ENCODE peak calls at places on chromosomes 12 and 14, in eight cellular contexts. G is uterus, C is ovary, W is adrenal gland, T is neural progenitor cell, A is mammary epithelial cell, V is heart right ventricle, K is MM.1S. S is an unnamed sample.

GRCh38 chr14:94918896-94919295 is 149.0 kb upstream of the GSC start:
- DNase-seq in A (peak), W (no peak), K (no peak), C (no peak), V (no peak), T (no peak), G (no peak), S (no peak)

GRCh38 chr12:65525501-65526141 is 247.1 kb downstream of the MSRB3 start:
- DNase-seq in T (no peak), A (peak), V (no peak), W (no peak), G (no peak), K (no peak), C (no peak), S (no peak)

GRCh38 chr12:101828463-101829196 is 2.1 kb downstream of the GNPTAB start:
- DNase-seq in W (no peak), V (no peak), C (no peak), G (no peak), A (no peak), K (peak), T (no peak), S (no peak)

GRCh38 chr14:101705733-101706508 is 55.6 kb upstream of the PPP2R5C start:
- DNase-seq in W (peak), T (peak), C (no peak), K (peak), V (peak), G (peak), A (no peak), S (no peak)

GRCh38 chr14:89941830-89942377 is 12.6 kb downstream of the EFCAB11 start:
- DNase-seq in K (no peak), T (no peak), A (no peak), W (no peak), V (no peak), G (no peak), C (no peak), S (no peak)

GRCh38 chr14:96255501-96256366 is at the start of gene BDKRB1:
- DNase-seq in K (no peak), G (no peak), V (no peak), C (no peak), W (no peak), T (no peak), A (peak), S (no peak)

GRCh38 chr14:75499084-75499875 is 23.0 kb upstream of the BATF start:
- DNase-seq in C (no peak), T (no peak), K (no peak), W (no peak), A (no peak), G (no peak), V (no peak), S (no peak)

GRCh38 chr12:101925352-101925751 is 48.0 kb downstream of the DRAM1 start:
- DNase-seq in C (peak), T (no peak), V (no peak), G (peak), A (peak), K (no peak), W (peak), S (peak)

GRCh38 chr12:68271346-68271745 is 17.9 kb upstream of the IL22 start:
- DNase-seq in V (no peak), T (no peak), C (no peak), A (no peak), K (no peak), W (no peak), G (no peak), S (no peak)

GRCh38 chr12:89960607-89961394 is 252.2 kb upstream of the ATP2B1 start:
- DNase-seq in C (no peak), A (peak), V (no peak), K (no peak), G (no peak), W (no peak), T (no peak), S (no peak)

GRCh38 chr12:112130461-112130998 is 5.2 kb downstream of the TRAFD1 start:
- DNase-seq in W (no peak), K (peak), G (no peak), A (no peak), T (no peak), C (no peak), V (no peak), S (no peak)

GRCh38 chr14:73240816-73241480 is 3.6 kb downstream of the PAPLN start:
- DNase-seq in K (no peak), W (no peak), C (no peak), A (no peak), T (no peak), V (no peak), G (no peak), S (no peak)

GRCh38 chr14:49975799-49976198 is 82.9 kb downstream of the ARF6 start:
- DNase-seq in A (no peak), T (no peak), G (no peak), K (no peak), W (peak), V (no peak), C (no peak), S (no peak)

GRCh38 chr12:117861691-117862090 is 107.1 kb downstream of the KSR2 start:
- DNase-seq in K (no peak), W (no peak), C (no peak), A (no peak), T (no peak), G (no peak), V (no peak), S (no peak)

GRCh38 chr14:58077621-58078020 is 74.4 kb downstream of the ARMH4 start:
- DNase-seq in K (no peak), C (no peak), T (no peak), V (no peak), A (no peak), G (no peak), W (no peak), S (no peak)

DNA sequence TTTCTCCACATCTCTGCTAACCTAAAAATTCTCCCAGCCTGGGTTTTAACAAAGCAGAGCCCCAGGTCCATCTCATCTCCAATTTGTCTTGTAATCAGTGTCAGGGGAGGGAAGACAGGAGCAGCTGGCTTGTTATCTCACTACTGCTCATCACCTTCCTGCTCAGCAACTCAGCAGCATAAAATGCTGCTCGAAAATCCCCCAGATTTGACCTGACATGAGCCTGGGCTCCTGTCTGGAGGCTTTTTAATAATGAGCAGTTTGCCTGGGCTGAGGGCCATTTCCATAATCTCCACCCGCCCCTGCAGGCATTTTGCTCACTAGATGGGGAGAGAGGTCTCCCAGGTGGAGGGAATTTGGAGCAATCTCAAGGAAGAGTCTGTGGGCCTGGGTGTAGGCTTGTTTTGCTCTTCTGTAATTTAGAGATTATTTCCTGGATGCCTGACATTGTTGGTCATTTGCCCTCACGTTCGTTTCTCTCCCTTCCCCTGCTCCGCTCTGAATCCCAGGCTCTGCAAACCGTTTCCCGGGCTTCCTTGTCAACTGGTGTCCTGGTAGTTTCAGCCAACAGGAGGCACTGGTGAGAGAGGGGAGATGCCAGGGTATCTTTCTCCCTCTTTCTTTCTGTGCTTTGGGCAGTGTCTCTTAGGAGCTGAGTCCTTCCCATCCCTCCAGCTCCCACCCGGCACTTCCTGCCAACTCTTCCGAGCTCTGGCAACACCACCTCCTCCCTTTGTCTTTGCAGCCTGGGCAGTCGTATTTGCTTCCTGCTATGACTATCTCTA is 299.2 kb downstream of the GLT1D1 start:
- DNase-seq in G (no peak), T (peak), V (no peak), A (no peak), W (no peak), C (no peak), K (no peak), S (no peak)
- TF ChIP-seq CTCF in G (no peak), T (peak), V (no peak), A (no peak), W (no peak), C (no peak), K (no peak), S (no peak)

DNA sequence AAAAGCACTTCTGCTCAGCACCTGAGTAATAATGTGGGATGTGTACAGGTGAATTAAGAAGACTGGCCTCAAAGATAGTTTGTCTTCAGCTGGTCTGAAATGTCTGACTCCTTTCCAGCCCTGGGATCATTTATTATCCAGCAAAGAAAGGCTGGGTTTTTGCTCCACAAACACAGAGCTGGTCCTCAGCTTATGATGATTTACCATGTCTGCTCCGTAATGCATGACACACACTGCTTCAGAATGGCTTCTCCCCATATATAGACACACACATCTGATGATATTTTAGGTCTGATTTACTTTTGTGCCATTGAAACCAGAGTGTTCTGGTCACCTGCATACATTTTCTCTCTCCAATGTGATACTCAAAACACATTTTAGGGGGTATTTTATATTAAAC is 225.0 kb downstream of the SLC25A21 start:
- DNase-seq in K (no peak), W (no peak), T (no peak), A (no peak), G (no peak), V (no peak), C (no peak), S (no peak)
- H3K27ac ChIP-seq in K (no peak), W (no peak), T (no peak), A (no peak), G (no peak), V (no peak), C (no peak), S (no peak)

DNA sequence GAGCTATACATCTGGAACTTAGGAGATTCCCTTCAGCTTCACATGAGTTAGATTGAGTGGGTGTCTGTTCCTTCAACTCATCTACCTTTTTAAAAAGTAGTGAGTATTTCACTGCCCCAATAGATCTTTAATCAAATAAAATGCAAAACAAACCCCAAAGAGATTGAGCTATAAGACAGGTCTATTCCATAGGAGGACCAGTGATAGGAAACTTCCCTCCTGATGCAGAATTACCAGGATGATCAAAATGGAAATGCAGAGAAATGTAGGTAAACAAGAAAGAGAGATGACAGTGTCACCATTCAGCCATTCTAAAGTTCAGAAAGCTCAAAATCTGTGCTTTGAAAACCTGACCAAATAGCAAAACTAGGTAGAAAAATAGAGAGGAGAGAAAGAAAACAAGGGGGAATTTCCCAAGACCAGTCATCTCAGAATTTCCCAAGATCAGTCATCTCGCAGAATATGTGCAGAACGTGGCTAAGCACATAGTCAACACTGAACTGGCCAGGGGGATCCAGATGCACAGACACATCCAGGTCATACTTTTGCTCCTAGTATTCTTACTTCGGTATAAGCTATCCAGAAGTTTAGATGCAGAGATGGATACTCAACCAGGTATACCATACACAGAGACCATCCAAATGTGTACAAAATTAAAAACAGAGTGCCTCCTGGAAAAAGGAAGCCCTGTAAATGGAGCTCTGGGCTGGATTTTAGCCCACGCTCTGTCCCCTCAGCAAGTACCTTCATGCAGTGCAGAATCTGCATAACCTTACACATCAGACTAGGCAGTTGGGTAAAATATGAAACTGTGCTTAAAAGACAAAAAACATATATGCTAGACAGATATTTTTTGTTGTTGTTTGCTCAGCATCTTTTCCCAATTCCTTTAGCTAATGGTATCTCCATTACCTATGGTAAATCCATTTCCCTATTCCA is 27.4 kb downstream of the SLC41A2 start:
- DNase-seq in C (no peak), V (no peak), G (no peak), W (no peak), A (peak), K (no peak), T (no peak), S (no peak)
- H3K4me3 ChIP-seq in C (no peak), V (no peak), G (no peak), W (no peak), A (no peak), K (no peak), T (no peak), S (no peak)

GRCh38 chr12:110930348-110931314 is 10.3 kb upstream of the MYL2 start:
- DNase-seq in K (no peak), W (no peak), G (no peak), C (no peak), T (no peak), A (no peak), V (no peak), S (no peak)

GRCh38 chr12:110934093-110934852 is 13.9 kb upstream of the MYL2 start:
- DNase-seq in G (no peak), V (no peak), C (no peak), W (peak), A (peak), T (peak), K (no peak), S (no peak)

GRCh38 chr12:110933326-110933974 is 13.1 kb upstream of the MYL2 start:
- DNase-seq in A (no peak), T (no peak), K (no peak), W (no peak), C (no peak), V (no peak), G (no peak), S (no peak)

GRCh38 chr12:110931315-110931728 is 10.9 kb upstream of the MYL2 start:
- DNase-seq in T (no peak), A (no peak), W (no peak), C (no peak), G (no peak), K (no peak), V (peak), S (no peak)

GRCh38 chr12:110932048-110932447 is 11.7 kb upstream of the MYL2 start:
- DNase-seq in C (no peak), K (no peak), V (no peak), G (no peak), A (no peak), T (peak), W (no peak), S (no peak)
- TF ChIP-seq CTCF in C (no peak), K (peak), V (peak), G (no peak), A (peak), T (peak), W (no peak), S (no peak)

S was measured in pancreas.